ENCODE peak calls at places on chromosomes 11 and 22, in six cellular contexts. P is T-helper 1 cell, Q is fibroblast of lung, H is C1 segment of cervical spinal cord, R is adrenal gland, I is HFFc6. E is an unnamed sample.

GRCh38 chr11:6194065-6194581 is 4.9 kb upstream of the OR52W1 start:
- DNase-seq in R (no peak), P (no peak), I (no peak), H (no peak), Q (no peak), E (no peak)

GRCh38 chr11:26675233-26675928 is 46.5 kb downstream of the SLC5A12 start:
- DNase-seq in Q (no peak), P (no peak), R (no peak), H (no peak), I (no peak), E (no peak)

GRCh38 chr22:49659281-49659923 is 168.3 kb downstream of the BRD1 start:
- DNase-seq in H (no peak), P (no peak), I (no peak), R (no peak), Q (no peak), E (no peak)

GRCh38 chr22:38948181-38948940 is 9.0 kb upstream of the APOBEC3A start:
- DNase-seq in R (no peak), P (no peak), Q (no peak), I (no peak), H (no peak), E (no peak)

GRCh38 chr11:13861411-13861810 is 101.1 kb upstream of the SPON1 start:
- DNase-seq in Q (no peak), R (no peak), P (no peak), I (no peak), H (no peak), E (no peak)

GRCh38 chr11:398826-399225 is 4.8 kb downstream of the PKP3 start:
- DNase-seq in P (no peak), H (no peak), Q (peak; percentile 13), I (peak; percentile 18), R (no peak), E (no peak)

GRCh38 chr11:120424970-120425332 is 86.6 kb upstream of the GRIK4 start:
- DNase-seq in P (no peak), H (no peak), Q (no peak), I (no peak), R (no peak), E (no peak)

GRCh38 chr22:42217752-42218280 is 52.6 kb downstream of the TCF20 start:
- DNase-seq in P (no peak), Q (no peak), I (no peak), R (no peak), H (no peak), E (no peak)

GRCh38 chr11:114060402-114061052 is 1.0 kb downstream of the ZBTB16 start:
- DNase-seq in I (no peak), P (no peak), R (no peak), Q (no peak), H (peak; percentile 82), E (no peak)

GRCh38 chr11:133146697-133147306 is 385.5 kb downstream of the OPCML start:
- DNase-seq in Q (no peak), P (no peak), H (no peak), I (no peak), R (no peak), E (no peak)

GRCh38 chr11:3201677-3202181 is 16.9 kb downstream of the MRGPRG start:
- DNase-seq in R (no peak), Q (no peak), P (no peak), H (no peak), I (no peak), E (no peak)

GRCh38 chr11:113778111-113778910 is 1.3 kb upstream of the CLDN25 start:
- DNase-seq in I (peak; percentile 79), R (peak; percentile 85), Q (no peak), H (peak; percentile 24), P (no peak), E (peak; percentile 71)

GRCh38 chr11:100752371-100753073 is 65.4 kb downstream of the ARHGAP42 start:
- DNase-seq in H (no peak), R (no peak), I (no peak), Q (no peak), P (no peak), E (no peak)

GRCh38 chr11:93529707-93530467 is 13.3 kb downstream of the SMCO4 start:
- DNase-seq in Q (no peak), I (peak; percentile 2), H (no peak), R (peak; percentile 72), P (no peak), E (no peak)

GRCh38 chr11:57249384-57250319 is 12.6 kb upstream of the APLNR start:
- DNase-seq in Q (peak; percentile 72), R (peak; percentile 85), H (peak; percentile 35), I (peak; percentile 55), P (peak; percentile 10), E (peak; percentile 31)

GRCh38 chr22:22520020-22520656 is at the start of gene ZNF280A:
- DNase-seq in H (no peak), R (peak; percentile 61), I (no peak), P (no peak), Q (no peak), E (peak; percentile 7)

GRCh38 chr22:41587347-41587723 is 2.3 kb downstream of the PMM1 start:
- DNase-seq in H (no peak), I (no peak), R (no peak), P (no peak), Q (no peak), E (no peak)

GRCh38 chr11:46353706-46354105 is 6.4 kb downstream of the DGKZ start:
- DNase-seq in R (no peak), Q (no peak), H (no peak), I (no peak), P (no peak), E (no peak)

E was measured in gastrocnemius medialis.